ENCODE peak calls at places on chromosome 18, in eight cellular contexts. G is SK-MEL-5; S is activated gamma-delta T cell treated with anti-CD3 and anti-CD28 coated beads, Interleukin-2, amount 50 U/mL, for 16 hours; Z is effector CD4-positive, alpha-beta T cell; B is stimulated activated CD4-positive, alpha-beta T cell treated with anti-CD3 and anti-CD28 coated beads, Interleukin-4, amount 100 ng/mL, for 48 hours; D is activated naive CD4-positive, alpha-beta T cell; P is lung; N is transverse colon. X is an unnamed sample.

GRCh38 chr18:46140173-46140572 is 36.0 kb downstream of the HAUS1 start:
- DNase-seq in G (no peak), S (no peak), Z (no peak), B (no peak), D (no peak), P (no peak), N (no peak), X (no peak)

GRCh38 chr18:55830490-55830889 is 242.5 kb upstream of the TCF4 start:
- DNase-seq in G (peak), S (no peak), Z (no peak), B (no peak), D (no peak), P (peak), N (no peak), X (no peak)

GRCh38 chr18:70822167-70822566 is 533.3 kb downstream of the SOCS6 start:
- DNase-seq in G (no peak), S (no peak), Z (no peak), B (no peak), D (no peak), P (no peak), N (no peak), X (no peak)

GRCh38 chr18:59767732-59768131 is 70.5 kb upstream of the CCBE1 start:
- DNase-seq in G (no peak), S (no peak), Z (no peak), B (no peak), D (no peak), P (no peak), N (no peak), X (no peak)

GRCh38 chr18:7601249-7601620 is 34.1 kb downstream of the PTPRM start:
- DNase-seq in G (no peak), S (no peak), Z (no peak), B (no peak), D (no peak), P (no peak), N (no peak), X (no peak)

GRCh38 chr18:46289931-46290330 is 185.7 kb downstream of the HAUS1 start:
- DNase-seq in G (no peak), S (no peak), Z (no peak), B (no peak), D (no peak), P (no peak), N (no peak), X (no peak)

GRCh38 chr18:69874058-69874457 is 73.6 kb downstream of the CD226 start:
- DNase-seq in G (no peak), S (no peak), Z (no peak), B (no peak), D (no peak), P (no peak), N (no peak), X (no peak)

GRCh38 chr18:49135871-49136270 is 185.1 kb upstream of the SMAD7 start:
- DNase-seq in G (no peak), S (no peak), Z (no peak), B (no peak), D (no peak), P (no peak), N (no peak), X (no peak)

GRCh38 chr18:79156330-79156729 is 87.1 kb downstream of the ATP9B start:
- DNase-seq in G (no peak), S (no peak), Z (no peak), B (no peak), D (no peak), P (no peak), N (peak), X (no peak)

GRCh38 chr18:45650321-45650720 is 35.0 kb downstream of the SLC14A2 start:
- DNase-seq in G (no peak), S (no peak), Z (no peak), B (no peak), D (no peak), P (no peak), N (no peak), X (no peak)